ENCODE peak calls at places on chromosomes 6 and 20, in six cellular contexts. W, Y, I, T, H and D are unnamed samples.
A peak's percentile ranks its signal among the peaks of the same experiment; 100 is the strongest.

GRCh38 chr20:32010096-32010495 is at the start of gene CCM2L:
- DNase-seq in I (no peak), H (no peak), W (no peak), Y (no peak), T (no peak), D (no peak)

GRCh38 chr20:36030143-36030542 is 61.8 kb downstream of the CNBD2 start:
- DNase-seq in T (no peak), I (no peak), W (no peak), Y (no peak), H (no peak), D (no peak)

GRCh38 chr6:3500262-3501001 is 43.6 kb upstream of the SLC22A23 start:
- DNase-seq in Y (no peak), T (no peak), W (no peak), H (no peak), I (peak; percentile 73), D (no peak)

GRCh38 chr6:133040025-133040838 is 200.9 kb upstream of the EYA4 start:
- DNase-seq in I (peak; percentile 46), Y (no peak), H (no peak), T (peak; percentile 34), W (peak; percentile 36), D (peak; percentile 49)

GRCh38 chr6:1251198-1252155 is 60.4 kb upstream of the FOXQ1 start:
- DNase-seq in W (no peak), H (no peak), Y (no peak), T (no peak), I (no peak), D (no peak)

GRCh38 chr6:53327017-53327395 is 21.7 kb downstream of the ELOVL5 start:
- DNase-seq in I (peak; percentile 30), H (no peak), Y (no peak), W (no peak), T (no peak), D (no peak)

GRCh38 chr20:1669304-1669703 is 11.7 kb upstream of the SIRPG start:
- DNase-seq in Y (no peak), T (peak; percentile 7), H (no peak), I (peak; percentile 9), W (no peak), D (no peak)

GRCh38 chr6:31815025-31815838 is at the start of the genes HSPA1A and HSPA1L:
- DNase-seq in W (peak; percentile 83), I (peak; percentile 94), H (peak; percentile 96), T (peak; percentile 97), Y (no peak), D (peak; percentile 98)

GRCh38 chr6:3052481-3053230 is 15.6 kb upstream of the RIPK1 start:
- DNase-seq in Y (no peak), T (no peak), H (no peak), I (no peak), W (no peak), D (no peak)

GRCh38 chr20:46512943-46513844 is at the start of gene ZNF334:
- DNase-seq in W (peak; percentile 97), I (peak; percentile 36), H (peak; percentile 67), Y (no peak), T (no peak), D (peak; percentile 14)

GRCh38 chr6:159995405-159995804 is 26.5 kb downstream of the IGF2R start:
- DNase-seq in I (no peak), Y (no peak), T (no peak), H (no peak), W (no peak), D (no peak)

GRCh38 chr20:21514553-21515251 is 838 bp upstream of the NKX2-2 start:
- DNase-seq in T (no peak), H (no peak), Y (no peak), W (peak; percentile 80), I (no peak), D (peak; percentile 90)

GRCh38 chr20:13397300-13397724 is 176.2 kb downstream of the ISM1 start:
- DNase-seq in I (peak; percentile 56), H (no peak), Y (no peak), T (no peak), W (no peak), D (no peak)

GRCh38 chr20:58075980-58076749 is 152.3 kb downstream of the ANKRD60 start:
- DNase-seq in Y (no peak), W (no peak), T (no peak), I (no peak), H (no peak), D (no peak)

GRCh38 chr6:16295471-16295870 is 57.1 kb downstream of the GMPR start:
- DNase-seq in Y (no peak), I (no peak), H (no peak), W (no peak), T (no peak), D (no peak)

GRCh38 chr6:110544472-110544871 is 68.1 kb upstream of the SLC22A16 start:
- DNase-seq in Y (no peak), I (no peak), W (no peak), H (no peak), T (no peak), D (no peak)

GRCh38 chr20:59047938-59048680 is 5.5 kb upstream of the PRELID3B start:
- DNase-seq in H (no peak), T (peak; percentile 74), Y (no peak), I (peak; percentile 50), W (no peak), D (no peak)

GRCh38 chr6:142867988-142868818 is 76.8 kb downstream of the HIVEP2 start:
- DNase-seq in W (no peak), I (peak; percentile 64), H (no peak), Y (peak; percentile 18), T (no peak), D (no peak)

GRCh38 chr6:26031595-26032386 is 55.4 kb upstream of the HFE start:
- DNase-seq in I (peak; percentile 98), H (peak; percentile 95), W (peak; percentile 81), T (peak; percentile 97), Y (peak; percentile 98), D (peak; percentile 93)

GRCh38 chr20:62929051-62929538 is 2.8 kb upstream of the DIDO1 start:
- DNase-seq in I (peak; percentile 58), Y (peak; percentile 56), W (peak; percentile 85), H (no peak), T (no peak), D (no peak)

GRCh38 chr6:9316831-9317230 is 881.5 kb upstream of the SLC35B3 start:
- DNase-seq in T (no peak), Y (no peak), H (no peak), W (no peak), I (no peak), D (no peak)

GRCh38 chr20:47656313-47656712 is 129.0 kb downstream of the SULF2 start:
- DNase-seq in W (no peak), I (no peak), Y (no peak), H (no peak), T (no peak), D (no peak)

GRCh38 chr20:42100137-42100704 is 482.0 kb upstream of the CHD6 start:
- DNase-seq in T (no peak), I (no peak), H (no peak), Y (no peak), W (no peak), D (no peak)

GRCh38 chr20:41340327-41341055 is at the start of gene LPIN3:
- DNase-seq in I (peak; percentile 74), T (peak; percentile 91), W (peak; percentile 97), H (peak; percentile 91), Y (no peak), D (peak; percentile 96)

GRCh38 chr6:110665600-110665999 is 149.7 kb downstream of the CDK19 start:
- DNase-seq in I (no peak), Y (no peak), T (no peak), W (no peak), H (no peak), D (no peak)

GRCh38 chr20:33915726-33916331 is 77.9 kb upstream of the RALY start:
- DNase-seq in Y (peak; percentile 26), T (peak; percentile 32), W (peak; percentile 82), I (no peak), H (no peak), D (no peak)

GRCh38 chr20:54929191-54929590 is 453.8 kb downstream of the DOK5 start:
- DNase-seq in I (no peak), Y (no peak), H (no peak), T (no peak), W (no peak), D (no peak)

GRCh38 chr6:96301781-96302180 is 219.8 kb upstream of the UFL1 start:
- DNase-seq in H (peak; percentile 2), W (no peak), I (no peak), T (peak; percentile 1), Y (no peak), D (no peak)

GRCh38 chr6:3345836-3346235 is 87.1 kb downstream of the PSMG4 start:
- DNase-seq in Y (no peak), I (no peak), W (no peak), T (no peak), H (no peak), D (no peak)